ENCODE peak calls at places on chromosomes 16 and 17, in seven cellular contexts. C is aorta, R is mammary epithelial cell, I is thoracic aorta, A is psoas muscle, H is right lobe of liver, K is endothelial cell of umbilical vein. O is an unnamed sample. For H3K36me3, the result is how much of the 10 kb centered on the place peaks cover.

GRCh38 chr17:72569193-72569946 is 448.6 kb downstream of the SOX9 start:
- DNase-seq in I (no peak), H (no peak), K (no peak), A (no peak), R (no peak), C (no peak), O (no peak)

GRCh38 chr17:28807925-28808641 is 34.5 kb downstream of the FAM222B start:
- DNase-seq in I (no peak), A (no peak), C (no peak), K (peak), H (no peak), R (peak), O (peak)

GRCh38 chr17:12342609-12343248 is 322.1 kb downstream of the MAP2K4 start:
- DNase-seq in I (no peak), C (no peak), R (no peak), H (no peak), K (no peak), A (no peak), O (no peak)

GRCh38 chr17:40122466-40122943 is 734 bp downstream of the MSL1 start:
- DNase-seq in C (peak), A (peak), R (peak), H (peak), K (peak), I (no peak), O (no peak)

GRCh38 chr16:4067262-4068001 is 48.8 kb downstream of the ADCY9 start:
- DNase-seq in C (no peak), A (no peak), R (no peak), I (no peak), H (no peak), K (no peak), O (no peak)

GRCh38 chr16:3770530-3770929 is 53.2 kb upstream of the TRAP1 start:
- DNase-seq in I (no peak), C (no peak), H (no peak), R (no peak), A (no peak), K (no peak), O (no peak)

GRCh38 chr16:70713342-70713741 is 27.5 kb upstream of the MTSS2 start:
- DNase-seq in R (no peak), K (no peak), A (no peak), H (no peak), I (no peak), C (no peak), O (no peak)

GRCh38 chr16:74999208-74999682 is 421 bp downstream of the ZNRF1 start:
- DNase-seq in C (peak), I (no peak), K (no peak), H (peak), R (no peak), A (peak), O (no peak)

GRCh38 chr16:57844416-57845030 is 42.2 kb upstream of the KIFC3 start:
- DNase-seq in H (no peak), C (no peak), K (no peak), R (no peak), A (no peak), I (no peak), O (no peak)

GRCh38 chr16:29012913-29013641 is 28.2 kb downstream of the LAT start:
- DNase-seq in C (no peak), K (no peak), I (no peak), H (no peak), R (no peak), A (no peak), O (no peak)

GRCh38 chr17:39751637-39752036 is 13.9 kb downstream of the GRB7 start:
- DNase-seq in R (no peak), I (no peak), H (no peak), A (peak), K (no peak), C (peak), O (no peak)

GRCh38 chr17:42520540-42520951 is 15.5 kb upstream of the NAGLU start:
- DNase-seq in A (no peak), R (no peak), K (no peak), I (no peak), C (peak), H (no peak), O (no peak)

GRCh38 chr17:42518046-42518754 is 17.8 kb upstream of the NAGLU start:
- DNase-seq in R (peak), H (peak), K (peak), I (peak), C (peak), A (peak), O (peak)

GRCh38 chr17:42521036-42521435 is 15.0 kb upstream of the NAGLU start:
- DNase-seq in C (peak), R (no peak), I (no peak), A (no peak), H (no peak), K (peak), O (no peak)

GRCh38 chr17:42518755-42519545 is 17.1 kb upstream of the NAGLU start:
- DNase-seq in C (peak), A (no peak), H (peak), R (no peak), K (peak), I (no peak), O (peak)

DNA sequence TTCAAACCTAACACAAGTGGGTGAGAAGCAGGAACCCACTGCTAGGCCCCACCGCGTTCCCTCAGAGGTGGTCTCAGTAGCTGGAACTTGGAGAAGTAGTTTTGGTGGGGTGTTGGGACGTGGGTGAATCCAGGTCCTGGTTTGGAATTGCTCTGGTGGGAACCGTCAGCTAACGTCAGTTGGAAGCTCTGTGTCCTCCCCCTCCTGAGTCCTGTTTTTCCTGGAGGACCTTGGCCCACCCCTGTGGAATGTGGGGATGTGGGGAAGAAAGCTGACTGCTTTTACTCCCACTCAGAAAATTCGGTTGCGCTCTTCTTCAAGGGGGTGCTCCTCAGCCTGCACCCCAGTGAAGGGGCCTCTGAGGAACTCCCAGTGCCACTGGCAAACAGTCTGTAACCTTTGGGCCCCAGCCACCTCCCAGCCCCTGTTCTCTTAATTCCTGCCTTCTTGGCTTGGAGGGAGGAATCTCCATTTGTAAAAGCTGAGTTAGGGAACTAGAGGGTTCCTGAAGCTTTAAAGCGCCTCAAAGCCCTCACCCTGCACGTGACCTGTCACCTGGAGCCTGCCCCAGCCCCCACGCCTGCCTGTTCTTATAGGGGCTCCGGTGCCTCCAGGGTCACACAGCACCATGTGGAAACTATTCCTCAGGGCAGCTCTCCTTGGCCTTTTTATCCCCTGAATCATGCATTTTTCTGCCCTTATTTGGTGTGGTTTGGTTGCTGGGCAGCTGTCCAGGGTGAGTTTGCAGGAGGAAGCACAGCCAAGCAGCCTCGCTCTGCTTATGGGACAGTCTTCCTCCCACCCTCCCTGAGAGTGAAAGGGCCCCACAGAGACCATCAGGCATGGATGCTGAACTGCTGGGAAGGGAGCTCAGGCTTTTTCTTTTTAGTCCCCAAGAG is 16.2 kb upstream of the NAGLU start:
- DNase-seq in K (peak), R (peak), H (peak), A (peak), C (peak), I (peak), O (peak)
- H3K36me3 ChIP-seq in K (under half), R (under half), H (under half), A (under half), C (under half), I (under half), O (under half)

DNA sequence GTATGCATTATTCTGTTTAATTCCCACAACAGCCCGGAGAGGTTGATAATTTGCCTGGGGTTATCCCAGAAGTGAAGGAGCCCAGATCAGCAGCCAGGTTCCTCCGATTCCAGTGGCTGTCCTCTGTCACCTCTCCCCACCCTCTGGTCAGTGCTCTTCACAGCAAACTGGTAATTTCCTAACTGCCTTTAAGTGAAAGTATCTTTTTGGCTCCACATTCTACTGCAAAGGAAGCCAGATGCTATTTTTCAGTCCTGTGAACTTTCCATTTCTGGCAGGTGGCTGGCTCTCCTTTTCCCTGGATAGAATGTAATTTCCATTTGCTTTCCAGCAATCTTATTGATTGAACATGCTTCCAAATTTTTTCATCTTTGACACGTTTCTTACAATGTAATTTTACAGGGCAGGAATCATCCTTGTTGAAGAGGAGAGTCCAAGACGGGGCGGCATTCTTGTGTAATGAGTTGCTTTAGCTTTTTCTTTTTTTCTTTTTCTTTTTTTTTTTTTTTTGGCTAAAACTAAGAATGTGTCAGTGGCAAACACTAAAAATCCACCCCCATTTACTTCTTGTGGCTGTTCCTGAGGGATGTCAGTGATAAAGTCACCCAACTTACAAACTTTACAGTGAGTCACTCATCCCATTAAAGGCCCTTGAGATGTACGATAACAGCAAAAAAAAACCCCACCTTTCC is 29.6 kb upstream of the PRKCA start:
- DNase-seq in A (no peak), K (peak), H (no peak), C (no peak), R (peak), I (peak), O (no peak)
- H3K4me3 ChIP-seq in A (no peak), K (no peak), H (no peak), C (no peak), R (no peak), I (peak), O (no peak)

DNA sequence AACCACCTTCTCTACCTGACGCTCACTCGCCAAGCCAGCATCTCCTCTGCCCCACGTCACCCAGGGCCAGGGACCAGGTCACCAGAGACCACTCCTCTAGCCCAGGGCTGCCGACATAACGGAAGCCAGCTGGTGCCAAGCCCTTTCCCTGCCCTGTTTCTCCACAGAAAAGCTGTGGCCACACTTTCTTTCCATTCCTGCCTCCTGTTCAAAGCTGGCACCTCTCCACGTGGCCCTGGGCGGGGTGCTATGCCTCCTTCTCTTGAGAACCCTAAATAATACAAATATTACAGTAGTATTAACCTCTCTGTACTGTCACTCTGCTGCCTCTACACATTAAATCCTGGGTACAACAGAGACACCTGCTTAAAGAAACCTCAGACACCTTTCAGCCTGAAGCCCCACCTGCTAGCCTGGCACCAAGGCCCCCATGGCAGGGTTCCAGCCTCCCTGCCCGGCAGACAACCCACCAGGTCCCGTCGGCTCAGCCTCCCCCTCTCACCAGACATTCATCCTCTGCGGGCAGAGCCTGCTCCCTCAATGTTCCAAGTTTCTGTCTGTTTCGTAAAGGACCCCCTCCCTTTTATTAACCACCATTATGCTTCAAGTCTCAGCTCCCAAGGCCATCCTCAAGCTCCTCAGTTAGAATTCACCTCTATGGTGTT is 62.3 kb downstream of the TIMM22 start:
- DNase-seq in C (peak), A (peak), I (no peak), H (no peak), K (no peak), R (no peak), O (no peak)
- H3K36me3 ChIP-seq in C (under half), A (under half), I (half or more), H (under half), K (under half), R (under half), O (under half)

GRCh38 chr17:41647038-41647813 is 22.9 kb upstream of the KRT17 start:
- DNase-seq in K (no peak), H (no peak), R (no peak), I (no peak), A (no peak), C (no peak), O (no peak)

GRCh38 chr17:41650794-41651624 is 26.6 kb upstream of the KRT17 start:
- DNase-seq in K (no peak), I (no peak), C (no peak), H (no peak), R (peak), A (peak), O (no peak)

GRCh38 chr17:41649923-41650519 is 25.6 kb upstream of the KRT17 start:
- DNase-seq in C (no peak), R (no peak), H (no peak), A (peak), K (no peak), I (no peak), O (no peak)

GRCh38 chr17:41647940-41648410 is 23.6 kb upstream of the KRT17 start:
- DNase-seq in K (peak), H (peak), A (peak), C (peak), I (peak), R (peak), O (peak)

DNA sequence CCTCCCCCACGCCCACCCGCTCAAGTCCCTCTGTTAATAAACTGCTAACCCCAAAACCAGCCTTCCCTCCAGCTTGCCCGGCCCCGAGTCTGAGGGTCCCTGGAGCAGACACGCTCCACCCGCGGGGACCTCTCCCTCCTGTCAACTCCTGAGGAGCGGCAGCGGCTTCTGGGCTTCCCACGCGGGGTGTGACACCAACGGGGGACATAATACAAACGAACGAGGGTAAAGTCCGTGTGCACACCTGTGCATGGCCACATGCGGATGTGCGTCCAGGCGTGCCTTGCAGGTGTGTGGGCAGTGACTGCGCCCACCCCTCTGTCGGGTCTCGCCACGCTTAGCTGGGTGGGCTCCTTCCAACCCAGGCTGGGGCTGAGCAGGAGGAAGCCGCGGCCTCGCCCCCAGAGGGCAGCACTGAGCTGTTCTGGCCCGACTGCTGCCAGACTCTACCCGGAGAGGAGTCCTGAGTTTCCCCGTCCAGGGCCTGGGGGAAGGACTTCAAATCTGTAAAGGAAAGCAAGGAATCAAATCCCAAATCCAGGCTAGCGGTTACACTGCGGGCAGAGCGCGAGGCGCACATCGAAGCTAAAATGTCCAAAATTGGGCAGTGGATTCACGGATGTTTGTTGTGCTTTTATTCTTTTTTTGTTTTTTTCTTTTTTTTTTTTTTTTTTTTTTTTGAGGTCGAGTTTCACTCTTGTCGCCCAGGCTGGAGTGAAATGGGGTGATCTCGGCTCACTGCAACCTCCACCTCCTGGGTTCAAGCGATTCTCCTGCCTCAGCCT is 24.2 kb upstream of the KRT17 start:
- DNase-seq in C (peak), H (peak), K (peak), A (peak), I (peak), R (peak), O (peak)
- H3K4me3 ChIP-seq in C (no peak), H (peak), K (peak), A (peak), I (peak), R (no peak), O (peak)

DNA sequence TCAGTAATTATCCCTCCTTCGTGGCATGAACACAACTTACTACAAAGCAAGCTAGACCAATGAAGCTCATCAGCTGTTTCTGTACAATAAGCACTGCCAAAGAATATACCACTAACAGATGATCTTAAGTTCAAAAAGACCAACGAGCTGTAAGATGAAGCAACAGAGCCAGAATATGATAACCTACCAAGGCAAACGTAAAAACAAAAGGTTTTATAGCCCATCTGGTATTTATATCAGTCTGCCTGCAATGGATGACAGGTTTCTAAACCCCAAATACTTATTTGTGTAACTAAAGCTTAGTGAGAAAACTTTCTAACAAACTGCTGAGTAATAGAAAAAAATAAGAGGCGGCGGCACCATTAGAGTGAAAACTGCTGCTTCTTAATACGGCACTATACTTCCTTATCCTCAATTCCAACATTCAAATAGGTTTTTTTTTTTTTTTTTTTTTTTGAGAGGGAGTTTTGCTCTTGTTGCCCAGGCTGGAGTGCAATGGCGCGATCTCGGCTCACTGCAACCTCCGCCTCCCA is 22.2 kb downstream of the NME2 start:
- DNase-seq in I (no peak), A (no peak), H (no peak), K (no peak), R (no peak), C (no peak), O (no peak)
- H3K36me3 ChIP-seq in I (under half), A (under half), H (under half), K (under half), R (under half), C (under half), O (under half)

DNA sequence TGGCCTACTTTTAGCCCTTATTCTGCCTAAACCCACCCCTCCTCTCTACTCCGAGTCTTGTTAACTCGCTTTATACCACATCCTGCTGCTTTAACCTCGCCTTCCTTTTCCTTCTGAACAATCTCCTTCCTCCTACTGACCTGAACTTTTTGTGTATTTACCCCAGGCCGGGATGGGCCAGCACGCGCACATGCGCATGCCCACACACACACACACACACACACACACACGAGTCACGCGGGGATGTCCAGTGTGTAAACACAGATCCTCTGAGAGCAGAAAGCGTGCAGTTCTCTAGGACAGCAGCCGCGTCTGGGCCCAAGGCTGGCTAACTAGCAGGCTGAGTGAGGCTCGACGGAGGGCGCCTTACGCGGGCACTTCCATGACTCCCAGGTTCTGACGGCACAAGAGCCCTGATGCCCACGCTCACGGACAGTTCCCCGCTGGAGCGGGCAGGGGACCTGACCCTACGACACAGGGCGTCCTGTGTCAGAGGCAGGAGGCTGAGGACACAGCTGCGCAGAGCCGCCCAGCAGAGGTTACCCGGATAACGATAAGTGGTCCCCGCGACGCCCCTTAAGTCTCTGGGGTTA is 610 bp downstream of the PIK3R5 start:
- DNase-seq in H (peak), K (no peak), C (no peak), A (no peak), I (no peak), R (no peak), O (no peak)
- H3K4me3 ChIP-seq in H (peak), K (no peak), C (no peak), A (peak), I (peak), R (no peak), O (peak)

O was measured in tibial nerve.